ENCODE peak calls at places on chromosomes 1 and 21, in eight cellular contexts. One of them, this sample, is unnamed. For H3K4me1, the result is how much of the 10 kb centered on the place peaks cover.

GRCh38 chr21:43272591-43272990 is 103.8 kb downstream of the CRYAA start:
- DNase-seq in PC-3: no peak
- DNase-seq in stomach: no peak
- DNase-seq in ovary: peak
- DNase-seq in heart right ventricle: no peak
- DNase-seq in spleen: peak
- DNase-seq in CD8-positive, alpha-beta T cell: no peak
- DNase-seq in left lung: no peak
- DNase-seq in this sample: no peak

GRCh38 chr1:186082235-186082937 is 292.7 kb downstream of the TPR start:
- DNase-seq in stomach: peak
- DNase-seq in left lung: no peak
- DNase-seq in spleen: peak
- DNase-seq in heart right ventricle: peak
- DNase-seq in ovary: no peak
- DNase-seq in CD8-positive, alpha-beta T cell: no peak
- DNase-seq in PC-3: peak
- DNase-seq in this sample: peak

GRCh38 chr1:211632117-211632807 is 43.2 kb downstream of the NEK2 start:
- DNase-seq in stomach: no peak
- DNase-seq in ovary: no peak
- DNase-seq in heart right ventricle: no peak
- DNase-seq in spleen: peak
- DNase-seq in left lung: no peak
- DNase-seq in CD8-positive, alpha-beta T cell: no peak
- DNase-seq in PC-3: no peak
- DNase-seq in this sample: no peak

GRCh38 chr1:85867189-85867588 is 159.0 kb upstream of the ZNHIT6 start:
- DNase-seq in spleen: no peak
- DNase-seq in ovary: no peak
- DNase-seq in left lung: no peak
- DNase-seq in PC-3: no peak
- DNase-seq in CD8-positive, alpha-beta T cell: no peak
- DNase-seq in heart right ventricle: no peak
- DNase-seq in stomach: no peak
- DNase-seq in this sample: no peak

GRCh38 chr1:176857632-176858031 is 306.9 kb downstream of the ASTN1 start:
- DNase-seq in ovary: no peak
- DNase-seq in stomach: no peak
- DNase-seq in spleen: no peak
- DNase-seq in PC-3: peak
- DNase-seq in left lung: no peak
- DNase-seq in heart right ventricle: no peak
- DNase-seq in CD8-positive, alpha-beta T cell: no peak
- DNase-seq in this sample: no peak

GRCh38 chr1:87113313-87113712 is 198.9 kb downstream of the HS2ST1 start:
- DNase-seq in CD8-positive, alpha-beta T cell: no peak
- DNase-seq in ovary: no peak
- DNase-seq in left lung: no peak
- DNase-seq in stomach: no peak
- DNase-seq in heart right ventricle: no peak
- DNase-seq in PC-3: no peak
- DNase-seq in spleen: no peak
- DNase-seq in this sample: no peak

GRCh38 chr21:37436180-37436579 is 69.6 kb downstream of the DYRK1A start:
- DNase-seq in ovary: no peak
- DNase-seq in stomach: no peak
- DNase-seq in CD8-positive, alpha-beta T cell: no peak
- DNase-seq in heart right ventricle: no peak
- DNase-seq in spleen: no peak
- DNase-seq in PC-3: no peak
- DNase-seq in left lung: no peak
- DNase-seq in this sample: no peak

GRCh38 chr1:89525169-89525855 is 683 bp downstream of the LRRC8B start:
- DNase-seq in spleen: no peak
- DNase-seq in stomach: no peak
- DNase-seq in left lung: peak
- DNase-seq in ovary: peak
- DNase-seq in CD8-positive, alpha-beta T cell: peak
- DNase-seq in heart right ventricle: peak
- DNase-seq in PC-3: no peak
- DNase-seq in this sample: no peak

GRCh38 chr1:117582341-117582902 is 23.4 kb upstream of the TENT5C start:
- DNase-seq in spleen: no peak
- DNase-seq in CD8-positive, alpha-beta T cell: no peak
- DNase-seq in heart right ventricle: no peak
- DNase-seq in PC-3: no peak
- DNase-seq in left lung: no peak
- DNase-seq in ovary: no peak
- DNase-seq in stomach: no peak
- DNase-seq in this sample: no peak

GRCh38 chr1:220887868-220888664 is 8.8 kb downstream of the HLX start:
- DNase-seq in PC-3: no peak
- DNase-seq in ovary: no peak
- DNase-seq in left lung: no peak
- DNase-seq in CD8-positive, alpha-beta T cell: no peak
- DNase-seq in spleen: peak
- DNase-seq in heart right ventricle: no peak
- DNase-seq in stomach: no peak
- DNase-seq in this sample: no peak

GRCh38 chr1:26284597-26285351 is 4.9 kb downstream of the SH3BGRL3 start:
- DNase-seq in ovary: peak
- DNase-seq in spleen: peak
- DNase-seq in PC-3: peak
- DNase-seq in stomach: peak
- DNase-seq in heart right ventricle: peak
- DNase-seq in CD8-positive, alpha-beta T cell: peak
- DNase-seq in left lung: peak
- DNase-seq in this sample: peak

GRCh38 chr1:44408181-44409018 is 3.3 kb downstream of the RNF220 start:
- DNase-seq in spleen: no peak
- DNase-seq in PC-3: no peak
- DNase-seq in ovary: no peak
- DNase-seq in left lung: no peak
- DNase-seq in CD8-positive, alpha-beta T cell: no peak
- DNase-seq in stomach: no peak
- DNase-seq in heart right ventricle: no peak
- DNase-seq in this sample: peak

GRCh38 chr1:92484472-92485373 is 2.0 kb downstream of the GFI1 start:
- DNase-seq in ovary: no peak
- DNase-seq in stomach: peak
- DNase-seq in CD8-positive, alpha-beta T cell: peak
- DNase-seq in spleen: peak
- DNase-seq in PC-3: peak
- DNase-seq in heart right ventricle: peak
- DNase-seq in left lung: peak
- DNase-seq in this sample: peak

GRCh38 chr1:47211796-47212269 is 20.2 kb downstream of the TAL1 start:
- DNase-seq in spleen: peak
- DNase-seq in heart right ventricle: peak
- DNase-seq in PC-3: no peak
- DNase-seq in ovary: no peak
- DNase-seq in stomach: no peak
- DNase-seq in CD8-positive, alpha-beta T cell: no peak
- DNase-seq in left lung: no peak
- DNase-seq in this sample: no peak

GRCh38 chr21:38221594-38221993 is 35.2 kb upstream of the KCNJ15 start:
- DNase-seq in PC-3: no peak
- DNase-seq in spleen: no peak
- DNase-seq in CD8-positive, alpha-beta T cell: no peak
- DNase-seq in heart right ventricle: no peak
- DNase-seq in ovary: no peak
- DNase-seq in left lung: no peak
- DNase-seq in stomach: no peak
- DNase-seq in this sample: no peak

GRCh38 chr1:198099755-198100154 is 57.0 kb upstream of the NEK7 start:
- DNase-seq in CD8-positive, alpha-beta T cell: no peak
- DNase-seq in PC-3: no peak
- DNase-seq in stomach: no peak
- DNase-seq in heart right ventricle: no peak
- DNase-seq in spleen: no peak
- DNase-seq in left lung: no peak
- DNase-seq in ovary: no peak
- DNase-seq in this sample: no peak

GRCh38 chr1:21638531-21639341 is 30.4 kb downstream of the RAP1GAP start:
- DNase-seq in stomach: peak
- DNase-seq in CD8-positive, alpha-beta T cell: no peak
- DNase-seq in ovary: no peak
- DNase-seq in heart right ventricle: no peak
- DNase-seq in left lung: no peak
- DNase-seq in PC-3: peak
- DNase-seq in spleen: no peak
- DNase-seq in this sample: peak

GRCh38 chr1:56788588-56788987 is 30.6 kb downstream of the FYB2 start:
- DNase-seq in ovary: no peak
- DNase-seq in PC-3: peak
- DNase-seq in left lung: no peak
- DNase-seq in CD8-positive, alpha-beta T cell: no peak
- DNase-seq in spleen: no peak
- DNase-seq in heart right ventricle: peak
- DNase-seq in stomach: peak
- DNase-seq in this sample: no peak

GRCh38 chr1:19088717-19089442 is 121.2 kb downstream of the UBR4 start:
- DNase-seq in spleen: no peak
- DNase-seq in heart right ventricle: no peak
- DNase-seq in left lung: no peak
- DNase-seq in ovary: no peak
- DNase-seq in PC-3: no peak
- DNase-seq in stomach: no peak
- DNase-seq in CD8-positive, alpha-beta T cell: no peak
- DNase-seq in this sample: no peak

GRCh38 chr1:162285149-162285561 is 91.5 kb downstream of the SPATA46 start:
- DNase-seq in CD8-positive, alpha-beta T cell: no peak
- DNase-seq in spleen: no peak
- DNase-seq in stomach: peak
- DNase-seq in heart right ventricle: peak
- DNase-seq in ovary: no peak
- DNase-seq in PC-3: peak
- DNase-seq in left lung: no peak
- DNase-seq in this sample: peak

GRCh38 chr1:206573772-206574161 is 38.5 kb downstream of the EIF2D start:
- DNase-seq in CD8-positive, alpha-beta T cell: no peak
- DNase-seq in PC-3: no peak
- DNase-seq in spleen: no peak
- DNase-seq in ovary: no peak
- DNase-seq in left lung: no peak
- DNase-seq in stomach: no peak
- DNase-seq in heart right ventricle: no peak
- DNase-seq in this sample: no peak

GRCh38 chr1:220123889-220124288 is 30.0 kb downstream of the IARS2 start:
- DNase-seq in PC-3: peak
- DNase-seq in heart right ventricle: no peak
- DNase-seq in CD8-positive, alpha-beta T cell: no peak
- DNase-seq in ovary: no peak
- DNase-seq in spleen: no peak
- DNase-seq in stomach: no peak
- DNase-seq in left lung: no peak
- DNase-seq in this sample: no peak

GRCh38 chr1:32307313-32307712 is 15.4 kb downstream of the HDAC1 start:
- DNase-seq in left lung: no peak
- DNase-seq in heart right ventricle: no peak
- DNase-seq in spleen: no peak
- DNase-seq in stomach: no peak
- DNase-seq in ovary: no peak
- DNase-seq in PC-3: peak
- DNase-seq in CD8-positive, alpha-beta T cell: no peak
- DNase-seq in this sample: no peak

DNA sequence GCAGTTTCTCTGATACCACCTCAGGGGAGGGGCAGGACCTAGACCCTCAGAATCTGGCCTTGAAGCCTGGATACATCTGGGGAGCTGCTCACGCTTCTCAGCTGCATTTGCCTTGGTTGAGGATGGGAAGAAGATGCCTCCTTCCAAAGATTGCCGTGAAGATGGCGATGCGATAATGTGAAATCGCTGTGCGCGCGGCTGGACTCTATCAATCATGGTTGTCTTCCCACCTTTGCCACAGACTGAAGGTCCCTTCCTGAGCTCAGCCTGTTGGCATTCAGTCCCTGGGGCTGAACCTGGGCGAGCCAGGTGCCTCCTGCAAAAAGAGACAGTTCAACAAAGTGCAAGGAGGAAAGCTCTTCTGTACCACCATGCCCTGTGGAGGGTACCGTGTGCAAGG is 114.4 kb upstream of the SLC45A1 start:
- DNase-seq in heart right ventricle: no peak
- DNase-seq in PC-3: no peak
- DNase-seq in ovary: no peak
- DNase-seq in left lung: no peak
- DNase-seq in spleen: peak
- DNase-seq in stomach: no peak
- DNase-seq in CD8-positive, alpha-beta T cell: no peak
- DNase-seq in this sample: no peak
- H3K27ac ChIP-seq in heart right ventricle: no peak
- H3K27ac ChIP-seq in PC-3: peak
- H3K27ac ChIP-seq in ovary: peak
- H3K27ac ChIP-seq in left lung: peak
- H3K27ac ChIP-seq in spleen: no peak
- H3K27ac ChIP-seq in stomach: peak
- H3K27ac ChIP-seq in CD8-positive, alpha-beta T cell: no peak
- H3K27ac ChIP-seq in this sample: no peak

DNA sequence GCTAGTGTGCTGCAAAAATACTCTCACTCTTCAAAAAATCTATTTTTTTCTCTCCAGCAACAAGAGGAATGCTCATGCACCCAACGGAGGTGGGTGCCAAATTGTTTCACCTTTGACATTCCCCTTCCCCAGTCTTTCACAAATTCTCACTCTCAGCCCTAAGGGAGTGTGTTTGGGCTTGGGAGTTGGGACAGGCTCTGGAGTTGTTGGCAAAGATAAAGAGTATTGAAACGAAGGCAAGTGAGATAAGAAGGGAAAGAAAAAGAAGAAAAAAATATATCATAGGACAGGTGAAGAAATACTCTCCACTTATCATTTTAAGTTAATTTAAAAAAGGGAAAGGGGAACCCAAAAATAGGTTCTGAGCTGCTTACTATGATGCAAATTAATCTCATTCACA is 82.6 kb downstream of the UCHL5 start:
- DNase-seq in ovary: no peak
- DNase-seq in spleen: no peak
- DNase-seq in left lung: no peak
- DNase-seq in PC-3: no peak
- DNase-seq in stomach: no peak
- DNase-seq in heart right ventricle: no peak
- DNase-seq in CD8-positive, alpha-beta T cell: no peak
- DNase-seq in this sample: no peak
- H3K4me1 ChIP-seq in ovary: under half
- H3K4me1 ChIP-seq in spleen: under half
- H3K4me1 ChIP-seq in left lung: under half
- H3K4me1 ChIP-seq in PC-3: under half
- H3K4me1 ChIP-seq in stomach: under half
- H3K4me1 ChIP-seq in heart right ventricle: under half
- H3K4me1 ChIP-seq in CD8-positive, alpha-beta T cell: under half
- H3K4me1 ChIP-seq in this sample: under half

GRCh38 chr1:109137959-109138757 is 24.2 kb downstream of the ELAPOR1 start:
- DNase-seq in heart right ventricle: no peak
- DNase-seq in left lung: no peak
- DNase-seq in PC-3: no peak
- DNase-seq in CD8-positive, alpha-beta T cell: no peak
- DNase-seq in stomach: peak
- DNase-seq in spleen: no peak
- DNase-seq in ovary: no peak
- DNase-seq in this sample: no peak
- H3K27ac ChIP-seq in heart right ventricle: no peak
- H3K27ac ChIP-seq in left lung: no peak
- H3K27ac ChIP-seq in PC-3: no peak
- H3K27ac ChIP-seq in CD8-positive, alpha-beta T cell: no peak
- H3K27ac ChIP-seq in stomach: peak
- H3K27ac ChIP-seq in spleen: no peak
- H3K27ac ChIP-seq in ovary: no peak
- H3K27ac ChIP-seq in this sample: peak

GRCh38 chr1:158251160-158251559 is 3.1 kb upstream of the CD1A start:
- DNase-seq in CD8-positive, alpha-beta T cell: no peak
- DNase-seq in stomach: no peak
- DNase-seq in ovary: no peak
- DNase-seq in heart right ventricle: no peak
- DNase-seq in left lung: no peak
- DNase-seq in PC-3: no peak
- DNase-seq in spleen: no peak
- DNase-seq in this sample: no peak
- H3K4me1 ChIP-seq in CD8-positive, alpha-beta T cell: under half
- H3K4me1 ChIP-seq in stomach: under half
- H3K4me1 ChIP-seq in ovary: under half
- H3K4me1 ChIP-seq in heart right ventricle: under half
- H3K4me1 ChIP-seq in left lung: under half
- H3K4me1 ChIP-seq in PC-3: under half
- H3K4me1 ChIP-seq in spleen: under half
- H3K4me1 ChIP-seq in this sample: under half